ENCODE peak calls at places on chromosomes 12 and 14, in four cellular contexts. L is anterior cingulate cortex; G is naive B cell; H is stimulated activated CD4-positive, alpha-beta T cell treated with anti-CD3 and anti-CD28 coated beads, Interleukin-2, amount 100 ng/mL, for 24 hours. C is an unnamed sample.

GRCh38 chr14:95157987-95158712 is 821 bp upstream of the DICER1 start:
- DNase-seq in L (no peak), G (peak), H (no peak), C (no peak)

GRCh38 chr12:31323466-31324115 is 2.4 kb downstream of the SINHCAF start:
- DNase-seq in L (no peak), G (no peak), H (peak), C (peak)

GRCh38 chr14:100193417-100194357 is 34.2 kb upstream of the DEGS2 start:
- DNase-seq in L (peak), G (no peak), H (no peak), C (peak)

GRCh38 chr14:105013150-105013787 is 7.6 kb downstream of the CDCA4 start:
- DNase-seq in L (no peak), G (no peak), H (no peak), C (no peak)

GRCh38 chr14:61730756-61731373 is 31.4 kb upstream of the SNAPC1 start:
- DNase-seq in L (no peak), G (peak), H (no peak), C (no peak)

GRCh38 chr14:23430733-23431105 is 4.7 kb downstream of the MYH7 start:
- DNase-seq in L (peak), G (no peak), H (no peak), C (no peak)

GRCh38 chr14:20455355-20456300 is 602 bp downstream of the APEX1 start:
- DNase-seq in L (no peak), G (no peak), H (no peak), C (no peak)

GRCh38 chr14:95185452-95186392 is 28.4 kb upstream of the DICER1 start:
- DNase-seq in L (no peak), G (no peak), H (no peak), C (no peak)

GRCh38 chr12:116060765-116061164 is 216.7 kb downstream of the MED13L start:
- DNase-seq in L (no peak), G (peak), H (no peak), C (no peak)

GRCh38 chr14:53542692-53543091 is 389.6 kb upstream of the DDHD1 start:
- DNase-seq in L (no peak), G (no peak), H (no peak), C (no peak)

GRCh38 chr12:114692558-114693531 is 8.9 kb upstream of the TBX3 start:
- DNase-seq in L (no peak), G (no peak), H (no peak), C (no peak)

GRCh38 chr14:96663491-96664067 is 133.6 kb upstream of the VRK1 start:
- DNase-seq in L (no peak), G (no peak), H (no peak), C (no peak)

GRCh38 chr14:55073856-55074255 is 22.4 kb downstream of the MAPK1IP1L start:
- DNase-seq in L (no peak), G (no peak), H (no peak), C (no peak)

GRCh38 chr14:69924181-69924580 is 45.0 kb downstream of the SMOC1 start:
- DNase-seq in L (no peak), G (no peak), H (no peak), C (no peak)

GRCh38 chr12:24695657-24696329 is 253.1 kb downstream of the BCAT1 start:
- DNase-seq in L (no peak), G (no peak), H (no peak), C (no peak)

GRCh38 chr12:48084066-48084465 is 21.8 kb downstream of the SENP1 start:
- DNase-seq in L (no peak), G (no peak), H (no peak), C (no peak)

GRCh38 chr12:106170285-106170684 is 31.5 kb upstream of the NUAK1 start:
- DNase-seq in L (no peak), G (no peak), H (no peak), C (no peak)

GRCh38 chr12:46377678-46378077 is 5.1 kb upstream of the SLC38A2 start:
- DNase-seq in L (no peak), G (no peak), H (no peak), C (no peak)

GRCh38 chr12:111361073-111361716 is 7.7 kb downstream of the PHETA1 start:
- DNase-seq in L (no peak), G (peak), H (no peak), C (no peak)

GRCh38 chr12:24496755-24497154 is 452.1 kb downstream of the BCAT1 start:
- DNase-seq in L (no peak), G (no peak), H (no peak), C (no peak)

GRCh38 chr12:113137861-113138783 is 2.6 kb upstream of the RASAL1 start:
- DNase-seq in L (no peak), G (no peak), H (no peak), C (no peak)

GRCh38 chr12:42450248-42450647 is 124.3 kb downstream of the PPHLN1 start:
- DNase-seq in L (no peak), G (no peak), H (no peak), C (no peak)

GRCh38 chr12:13562915-13563742 is 366.6 kb downstream of the EMP1 start:
- DNase-seq in L (no peak), G (no peak), H (no peak), C (no peak)

GRCh38 chr12:56104815-56105476 is 587 bp downstream of the PA2G4 start:
- DNase-seq in L (peak), G (no peak), H (peak), C (no peak)

GRCh38 chr12:51269174-51270066 is 795 bp downstream of the SMAGP start:
- DNase-seq in L (no peak), G (peak), H (peak), C (peak)

GRCh38 chr14:90406384-90406798 is 9.6 kb downstream of the CALM1 start:
- DNase-seq in L (no peak), G (no peak), H (no peak), C (no peak)

GRCh38 chr12:108629156-108629555 is 4.5 kb downstream of the SELPLG start:
- DNase-seq in L (no peak), G (no peak), H (no peak), C (no peak)

GRCh38 chr14:69896972-69897371 is 17.8 kb downstream of the SMOC1 start:
- DNase-seq in L (no peak), G (no peak), H (no peak), C (no peak)

GRCh38 chr12:102851246-102851645 is 65.8 kb downstream of the PAH start:
- DNase-seq in L (no peak), G (no peak), H (no peak), C (no peak)

C was measured in stimulated activated naive CD8-positive, alpha-beta T cell treated with anti-CD3 and anti-CD28 coated beads, Interleukin-15, amount 100 ng/mL, for 72 hours.